ENCODE peak calls at places on chromosomes 16 and 17, in ten cellular contexts. A is stimulated activated CD4-positive, alpha-beta T cell treated with anti-CD3 and anti-CD28 coated beads, Interleukin-2, amount 100 ng/mL, for 24 hours; M is fibroblast of pulmonary artery; F is EL; P is stimulated activated CD8-positive, alpha-beta memory T cell treated with anti-CD3 and anti-CD28 coated beads, Interleukin-15, amount 100 ng/mL, for 1 hour; Y is activated CD8-positive, alpha-beta T cell treated with anti-CD3 and anti-CD28 coated beads, Interleukin-2, amount 10 ng/mL, durations not matched to agents 7 days and 5 days; O is HuH-7.5; D is glutamatergic neuron; X is memory B cell; S is MCF 10A. K is an unnamed sample.

GRCh38 chr17:2880050-2880449 is 83.8 kb downstream of the RAP1GAP2 start:
- DNase-seq in O (no peak), D (no peak), M (no peak), F (no peak), P (no peak), A (no peak), X (no peak), S (no peak), Y (no peak), K (no peak)

GRCh38 chr17:79944821-79945391 is 90.8 kb downstream of the TBC1D16 start:
- DNase-seq in O (no peak), X (no peak), Y (no peak), P (no peak), A (no peak), F (no peak), S (peak), M (no peak), D (no peak), K (peak)

GRCh38 chr16:346587-346986 is 5.9 kb downstream of the AXIN1 start:
- DNase-seq in F (peak), X (no peak), M (peak), P (no peak), Y (no peak), O (no peak), S (no peak), D (no peak), A (no peak), K (no peak)

GRCh38 chr17:78437508-78438169 is 59.2 kb downstream of the PGS1 start:
- DNase-seq in F (no peak), A (no peak), D (no peak), S (no peak), M (no peak), O (no peak), X (no peak), P (no peak), Y (no peak), K (peak)

GRCh38 chr16:56815721-56816120 is 49.3 kb upstream of the SLC12A3 start:
- DNase-seq in A (no peak), X (no peak), D (no peak), F (no peak), Y (no peak), S (no peak), P (no peak), O (no peak), M (no peak), K (peak)

GRCh38 chr17:7132511-7133094 is 18.0 kb upstream of the ASGR2 start:
- DNase-seq in O (no peak), S (no peak), P (peak), F (no peak), X (peak), A (peak), M (peak), Y (peak), D (no peak), K (no peak)

GRCh38 chr17:72034000-72034399 is 86.8 kb upstream of the SOX9 start:
- DNase-seq in S (no peak), M (no peak), A (no peak), X (no peak), P (no peak), O (no peak), D (no peak), Y (no peak), F (no peak), K (no peak)

GRCh38 chr17:72187544-72187943 is 66.7 kb downstream of the SOX9 start:
- DNase-seq in O (no peak), X (no peak), A (no peak), M (peak), Y (no peak), D (no peak), P (no peak), S (no peak), F (no peak), K (peak)

GRCh38 chr17:17780941-17781590 is 55.7 kb downstream of the SREBF1 start:
- DNase-seq in Y (no peak), M (peak), F (peak), P (no peak), S (no peak), D (no peak), A (no peak), O (no peak), X (no peak), K (no peak)

GRCh38 chr17:72487731-72488325 is 367.0 kb downstream of the SOX9 start:
- DNase-seq in O (no peak), M (no peak), A (no peak), Y (no peak), P (no peak), S (no peak), D (no peak), F (no peak), X (no peak), K (no peak)

K was measured in right cardiac atrium.